ENCODE peak calls at places on chromosomes 1 and 21, in eight cellular contexts. One of them, this sample, is unnamed.

GRCh38 chr1:2953688-2954285 is 67.5 kb upstream of the ACTRT2 start:
- DNase-seq in A549: no peak
- DNase-seq in IMR-90: no peak
- DNase-seq in SK-N-SH: no peak
- DNase-seq in K562: no peak
- DNase-seq in GM12878: no peak
- DNase-seq in HepG2: no peak
- DNase-seq in H1: no peak
- DNase-seq in this sample: no peak

GRCh38 chr1:183214021-183214970 is 28.2 kb downstream of the LAMC2 start:
- DNase-seq in A549: no peak
- DNase-seq in IMR-90: no peak
- DNase-seq in SK-N-SH: no peak
- DNase-seq in K562: no peak
- DNase-seq in GM12878: no peak
- DNase-seq in HepG2: no peak
- DNase-seq in H1: no peak
- DNase-seq in this sample: no peak

GRCh38 chr1:15386128-15386824 is 23.4 kb upstream of the EFHD2 start:
- DNase-seq in A549: no peak
- DNase-seq in IMR-90: no peak
- DNase-seq in SK-N-SH: no peak
- DNase-seq in K562: peak
- DNase-seq in GM12878: no peak
- DNase-seq in HepG2: no peak
- DNase-seq in H1: peak
- DNase-seq in this sample: no peak

GRCh38 chr1:66313446-66313845 is 220.5 kb upstream of the SGIP1 start:
- DNase-seq in A549: no peak
- DNase-seq in IMR-90: no peak
- DNase-seq in SK-N-SH: no peak
- DNase-seq in K562: no peak
- DNase-seq in GM12878: no peak
- DNase-seq in HepG2: no peak
- DNase-seq in H1: no peak
- DNase-seq in this sample: no peak

GRCh38 chr1:213067366-213067765 is 16.3 kb downstream of the RPS6KC1 start:
- DNase-seq in A549: no peak
- DNase-seq in IMR-90: no peak
- DNase-seq in SK-N-SH: no peak
- DNase-seq in K562: no peak
- DNase-seq in GM12878: no peak
- DNase-seq in HepG2: no peak
- DNase-seq in H1: no peak
- DNase-seq in this sample: no peak

GRCh38 chr1:1358433-1359201 is at the start of gene MXRA8:
- DNase-seq in A549: no peak
- DNase-seq in IMR-90: peak
- DNase-seq in SK-N-SH: no peak
- DNase-seq in K562: peak
- DNase-seq in GM12878: no peak
- DNase-seq in HepG2: peak
- DNase-seq in H1: peak
- DNase-seq in this sample: no peak

GRCh38 chr1:211348547-211348946 is 21.9 kb downstream of the TRAF5 start:
- DNase-seq in A549: no peak
- DNase-seq in IMR-90: no peak
- DNase-seq in SK-N-SH: no peak
- DNase-seq in K562: no peak
- DNase-seq in GM12878: no peak
- DNase-seq in HepG2: no peak
- DNase-seq in H1: no peak
- DNase-seq in this sample: no peak

GRCh38 chr1:100530901-100531487 is 6.9 kb upstream of the GPR88 start:
- DNase-seq in A549: no peak
- DNase-seq in IMR-90: peak
- DNase-seq in SK-N-SH: no peak
- DNase-seq in K562: no peak
- DNase-seq in GM12878: peak
- DNase-seq in HepG2: no peak
- DNase-seq in H1: no peak
- DNase-seq in this sample: no peak

GRCh38 chr21:33901421-33902288 is 13.9 kb downstream of the ATP5PO start:
- DNase-seq in A549: no peak
- DNase-seq in IMR-90: peak
- DNase-seq in SK-N-SH: peak
- DNase-seq in K562: peak
- DNase-seq in GM12878: no peak
- DNase-seq in HepG2: peak
- DNase-seq in H1: peak
- DNase-seq in this sample: peak

GRCh38 chr1:94922756-94923465 is 4.0 kb downstream of the CNN3 start:
- DNase-seq in A549: no peak
- DNase-seq in IMR-90: peak
- DNase-seq in SK-N-SH: no peak
- DNase-seq in K562: no peak
- DNase-seq in GM12878: no peak
- DNase-seq in HepG2: no peak
- DNase-seq in H1: no peak
- DNase-seq in this sample: no peak

GRCh38 chr1:66176012-66176715 is 357.8 kb upstream of the SGIP1 start:
- DNase-seq in A549: no peak
- DNase-seq in IMR-90: peak
- DNase-seq in SK-N-SH: no peak
- DNase-seq in K562: no peak
- DNase-seq in GM12878: no peak
- DNase-seq in HepG2: no peak
- DNase-seq in H1: no peak
- DNase-seq in this sample: no peak

GRCh38 chr1:228208831-228209524 is 1.1 kb downstream of the OBSCN start:
- DNase-seq in A549: no peak
- DNase-seq in IMR-90: no peak
- DNase-seq in SK-N-SH: no peak
- DNase-seq in K562: no peak
- DNase-seq in GM12878: no peak
- DNase-seq in HepG2: no peak
- DNase-seq in H1: no peak
- DNase-seq in this sample: no peak

GRCh38 chr1:98662354-98662665 is 789 bp downstream of the SNX7 start:
- DNase-seq in A549: peak
- DNase-seq in IMR-90: peak
- DNase-seq in SK-N-SH: no peak
- DNase-seq in K562: no peak
- DNase-seq in GM12878: no peak
- DNase-seq in HepG2: no peak
- DNase-seq in H1: no peak
- DNase-seq in this sample: no peak

GRCh38 chr1:227131193-227131592 is 187.1 kb downstream of the CDC42BPA start:
- DNase-seq in A549: peak
- DNase-seq in IMR-90: peak
- DNase-seq in SK-N-SH: peak
- DNase-seq in K562: peak
- DNase-seq in GM12878: no peak
- DNase-seq in HepG2: peak
- DNase-seq in H1: no peak
- DNase-seq in this sample: peak

DNA sequence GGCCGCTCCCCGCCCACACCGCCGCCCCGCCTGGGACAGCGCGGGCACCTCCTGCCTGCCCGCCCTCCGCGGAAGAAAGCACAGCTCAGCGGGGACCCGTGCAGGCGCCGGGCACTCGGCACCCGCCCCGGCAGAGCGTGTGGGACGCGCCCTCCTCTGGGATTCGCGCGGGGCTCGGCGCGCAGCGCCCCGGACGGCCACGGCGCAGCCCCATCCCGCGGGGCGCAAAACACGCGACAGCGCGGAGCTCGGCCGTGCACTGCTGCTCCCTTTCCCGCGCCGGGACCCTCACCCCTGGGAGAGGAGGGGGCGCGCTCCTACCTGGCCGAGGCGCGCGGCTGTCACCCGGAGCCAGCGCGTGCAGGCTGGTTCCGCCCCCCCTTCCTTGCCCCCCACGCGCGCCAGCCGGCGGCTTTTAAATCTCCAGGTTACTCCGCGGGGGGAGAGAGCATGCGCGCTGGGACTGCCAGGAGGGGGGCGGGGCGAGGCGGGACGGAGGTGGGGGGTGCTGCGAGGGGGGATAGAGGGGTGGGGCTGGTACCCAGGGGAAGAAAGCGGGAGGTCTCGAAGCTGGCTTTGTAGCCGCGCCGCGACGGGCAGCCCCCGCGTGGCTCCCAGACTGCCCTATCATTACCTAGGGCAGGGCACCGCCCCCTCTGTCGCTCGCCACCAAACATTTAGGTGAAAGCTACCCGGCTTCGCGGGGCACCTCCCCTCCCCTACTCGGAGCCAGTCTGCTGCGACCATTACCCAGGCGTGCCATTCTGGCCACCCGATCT is at the start of gene SLC45A3:
- DNase-seq in A549: peak
- DNase-seq in IMR-90: no peak
- DNase-seq in SK-N-SH: peak
- DNase-seq in K562: peak
- DNase-seq in GM12878: no peak
- DNase-seq in HepG2: no peak
- DNase-seq in H1: no peak
- DNase-seq in this sample: no peak
- TF ChIP-seq RAD21 in A549: no peak
- TF ChIP-seq RAD21 in IMR-90: no peak
- TF ChIP-seq RAD21 in SK-N-SH: no peak
- TF ChIP-seq RAD21 in K562: no peak
- TF ChIP-seq RAD21 in GM12878: no peak
- TF ChIP-seq RAD21 in HepG2: no peak
- TF ChIP-seq RAD21 in H1: no peak
- TF ChIP-seq RAD21 in this sample: no peak

GRCh38 chr1:154609398-154610380 is 1.7 kb upstream of the ADAR start:
- DNase-seq in A549: no peak
- DNase-seq in IMR-90: peak
- DNase-seq in SK-N-SH: no peak
- DNase-seq in K562: peak
- DNase-seq in GM12878: no peak
- DNase-seq in HepG2: no peak
- DNase-seq in H1: peak
- DNase-seq in this sample: peak
- TF ChIP-seq RAD21 in A549: no peak
- TF ChIP-seq RAD21 in IMR-90: no peak
- TF ChIP-seq RAD21 in SK-N-SH: no peak
- TF ChIP-seq RAD21 in K562: no peak
- TF ChIP-seq RAD21 in GM12878: no peak
- TF ChIP-seq RAD21 in HepG2: no peak
- TF ChIP-seq RAD21 in H1: no peak
- TF ChIP-seq RAD21 in this sample: no peak

GRCh38 chr21:26169611-26170470 is 729 bp downstream of the APP start:
- DNase-seq in A549: peak
- DNase-seq in IMR-90: peak
- DNase-seq in SK-N-SH: peak
- DNase-seq in K562: peak
- DNase-seq in GM12878: no peak
- DNase-seq in HepG2: no peak
- DNase-seq in H1: peak
- DNase-seq in this sample: peak
- TF ChIP-seq RAD21 in A549: no peak
- TF ChIP-seq RAD21 in IMR-90: no peak
- TF ChIP-seq RAD21 in SK-N-SH: no peak
- TF ChIP-seq RAD21 in K562: no peak
- TF ChIP-seq RAD21 in GM12878: no peak
- TF ChIP-seq RAD21 in HepG2: no peak
- TF ChIP-seq RAD21 in H1: peak
- TF ChIP-seq RAD21 in this sample: no peak

DNA sequence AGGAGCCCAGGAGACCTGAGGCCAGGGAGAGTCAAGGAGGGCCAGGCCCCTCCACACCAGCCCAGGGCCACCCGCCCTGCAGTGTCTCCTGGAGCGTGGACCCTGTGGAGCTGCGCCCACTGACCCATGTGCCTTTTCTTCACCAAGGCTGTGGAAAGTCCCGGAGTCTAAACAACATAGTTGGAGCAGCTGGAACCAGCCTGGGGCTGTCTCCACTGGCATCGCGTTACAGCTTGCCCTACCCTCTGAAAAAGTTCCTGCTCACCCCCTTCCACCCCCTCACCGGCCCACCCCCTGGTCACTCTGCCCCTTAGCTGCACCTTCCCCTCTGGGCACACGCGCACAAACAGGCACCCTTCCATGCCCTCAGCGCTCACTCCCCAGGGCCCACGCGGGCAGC is 18.3 kb downstream of the KCNC4 start:
- DNase-seq in A549: no peak
- DNase-seq in IMR-90: no peak
- DNase-seq in SK-N-SH: no peak
- DNase-seq in K562: no peak
- DNase-seq in GM12878: no peak
- DNase-seq in HepG2: no peak
- DNase-seq in H1: no peak
- DNase-seq in this sample: no peak
- TF ChIP-seq RAD21 in A549: no peak
- TF ChIP-seq RAD21 in IMR-90: no peak
- TF ChIP-seq RAD21 in SK-N-SH: no peak
- TF ChIP-seq RAD21 in K562: no peak
- TF ChIP-seq RAD21 in GM12878: no peak
- TF ChIP-seq RAD21 in HepG2: no peak
- TF ChIP-seq RAD21 in H1: no peak
- TF ChIP-seq RAD21 in this sample: no peak

GRCh38 chr1:26536521-26536920 is 7.0 kb downstream of the RPS6KA1 start:
- DNase-seq in A549: no peak
- DNase-seq in IMR-90: no peak
- DNase-seq in SK-N-SH: no peak
- DNase-seq in K562: no peak
- DNase-seq in GM12878: no peak
- DNase-seq in HepG2: no peak
- DNase-seq in H1: no peak
- DNase-seq in this sample: no peak
- TF ChIP-seq RAD21 in A549: no peak
- TF ChIP-seq RAD21 in IMR-90: no peak
- TF ChIP-seq RAD21 in SK-N-SH: no peak
- TF ChIP-seq RAD21 in K562: no peak
- TF ChIP-seq RAD21 in GM12878: no peak
- TF ChIP-seq RAD21 in HepG2: no peak
- TF ChIP-seq RAD21 in H1: no peak
- TF ChIP-seq RAD21 in this sample: no peak

GRCh38 chr1:91124989-91125417 is 103.2 kb upstream of the ZNF644 start:
- DNase-seq in A549: no peak
- DNase-seq in IMR-90: no peak
- DNase-seq in SK-N-SH: no peak
- DNase-seq in K562: no peak
- DNase-seq in GM12878: no peak
- DNase-seq in HepG2: no peak
- DNase-seq in H1: no peak
- DNase-seq in this sample: no peak
- TF ChIP-seq RAD21 in A549: no peak
- TF ChIP-seq RAD21 in IMR-90: no peak
- TF ChIP-seq RAD21 in SK-N-SH: no peak
- TF ChIP-seq RAD21 in K562: no peak
- TF ChIP-seq RAD21 in GM12878: no peak
- TF ChIP-seq RAD21 in HepG2: no peak
- TF ChIP-seq RAD21 in H1: no peak
- TF ChIP-seq RAD21 in this sample: no peak

GRCh38 chr1:229884765-229885164 is 182.3 kb upstream of the GALNT2 start:
- DNase-seq in A549: no peak
- DNase-seq in IMR-90: no peak
- DNase-seq in SK-N-SH: peak
- DNase-seq in K562: no peak
- DNase-seq in GM12878: no peak
- DNase-seq in HepG2: no peak
- DNase-seq in H1: peak
- DNase-seq in this sample: no peak
- TF ChIP-seq RAD21 in A549: no peak
- TF ChIP-seq RAD21 in IMR-90: no peak
- TF ChIP-seq RAD21 in SK-N-SH: peak
- TF ChIP-seq RAD21 in K562: peak
- TF ChIP-seq RAD21 in GM12878: no peak
- TF ChIP-seq RAD21 in HepG2: no peak
- TF ChIP-seq RAD21 in H1: peak
- TF ChIP-seq RAD21 in this sample: peak

GRCh38 chr1:176193023-176193422 is 14.1 kb downstream of the COP1 start:
- DNase-seq in A549: no peak
- DNase-seq in IMR-90: no peak
- DNase-seq in SK-N-SH: no peak
- DNase-seq in K562: no peak
- DNase-seq in GM12878: peak
- DNase-seq in HepG2: no peak
- DNase-seq in H1: no peak
- DNase-seq in this sample: no peak
- TF ChIP-seq RAD21 in A549: no peak
- TF ChIP-seq RAD21 in IMR-90: no peak
- TF ChIP-seq RAD21 in SK-N-SH: no peak
- TF ChIP-seq RAD21 in K562: no peak
- TF ChIP-seq RAD21 in GM12878: no peak
- TF ChIP-seq RAD21 in HepG2: no peak
- TF ChIP-seq RAD21 in H1: no peak
- TF ChIP-seq RAD21 in this sample: no peak

This sample was measured in HCT116.